ENCODE peak calls at places on chromosomes 12 and 14, in five cellular contexts. L is suprapubic skin, E is body of pancreas, Y is fibroblast of lung, F is astrocyte of the spinal cord. P is an unnamed sample.
A peak's percentile ranks its signal among the peaks of the same experiment; 100 is the strongest.

GRCh38 chr12:127455347-127456265 is 811.4 kb upstream of the TMEM132C start:
- DNase-seq in L (no peak), E (no peak), Y (no peak), F (no peak), P (peak; percentile 37)

GRCh38 chr14:75832621-75833297 is 149.0 kb downstream of the TGFB3 start:
- DNase-seq in L (no peak), E (peak; percentile 41), Y (peak; percentile 57), F (peak; percentile 88), P (peak; percentile 83)

GRCh38 chr12:3743803-3744202 is 9.1 kb downstream of the CRACR2A start:
- DNase-seq in L (no peak), E (no peak), Y (no peak), F (peak; percentile 38), P (peak; percentile 55)

GRCh38 chr12:109241936-109242335 is 67.1 kb downstream of the FOXN4 start:
- DNase-seq in L (no peak), E (no peak), Y (no peak), F (no peak), P (no peak)

GRCh38 chr14:27006520-27006919 is 408.7 kb upstream of the NOVA1 start:
- DNase-seq in L (no peak), E (no peak), Y (no peak), F (no peak), P (no peak)

GRCh38 chr12:550473-551260 is 90.9 kb downstream of the B4GALNT3 start:
- DNase-seq in L (no peak), E (no peak), Y (no peak), F (no peak), P (no peak)

GRCh38 chr14:32507029-32507984 is 178.2 kb downstream of the AKAP6 start:
- DNase-seq in L (no peak), E (no peak), Y (peak; percentile 96), F (peak; percentile 89), P (peak; percentile 90)

GRCh38 chr14:22748691-22749090 is 17.8 kb upstream of the OXA1L start:
- DNase-seq in L (no peak), E (no peak), Y (no peak), F (no peak), P (no peak)

GRCh38 chr12:17035372-17035771 is 429.4 kb upstream of the LMO3 start:
- DNase-seq in L (no peak), E (no peak), Y (no peak), F (no peak), P (no peak)

GRCh38 chr14:34128665-34129064 is 177.8 kb upstream of the EGLN3 start:
- DNase-seq in L (no peak), E (no peak), Y (no peak), F (no peak), P (no peak)

GRCh38 chr12:38872181-38872580 is 33.2 kb downstream of the CPNE8 start:
- DNase-seq in L (no peak), E (no peak), Y (no peak), F (no peak), P (no peak)

GRCh38 chr12:76020731-76021672 is 10.6 kb downstream of the PHLDA1 start:
- DNase-seq in L (no peak), E (no peak), Y (peak; percentile 99), F (peak; percentile 99), P (peak; percentile 97)

GRCh38 chr14:101019974-101020710 is 116.6 kb upstream of the RTL1 start:
- DNase-seq in L (peak; percentile 50), E (no peak), Y (no peak), F (no peak), P (no peak)

GRCh38 chr12:109808876-109809646 is 24.1 kb downstream of the TRPV4 start:
- DNase-seq in L (no peak), E (no peak), Y (no peak), F (no peak), P (no peak)

GRCh38 chr12:93943766-93944165 is 204.6 kb upstream of the PLXNC1 start:
- DNase-seq in L (peak; percentile 61), E (no peak), Y (peak; percentile 32), F (no peak), P (peak; percentile 83)

GRCh38 chr12:8957561-8957960 is 8.1 kb upstream of the M6PR start:
- DNase-seq in L (no peak), E (no peak), Y (no peak), F (no peak), P (no peak)

GRCh38 chr12:116277393-116278258 is at the start of gene MED13L:
- DNase-seq in L (peak; percentile 88), E (peak; percentile 90), Y (peak; percentile 84), F (peak; percentile 89), P (peak; percentile 85)

GRCh38 chr12:22115711-22116110 is 69.7 kb downstream of the CMAS start:
- DNase-seq in L (no peak), E (no peak), Y (no peak), F (no peak), P (no peak)

GRCh38 chr12:106910202-106910601 is 45.5 kb upstream of the TMEM263 start:
- DNase-seq in L (no peak), E (no peak), Y (no peak), F (no peak), P (no peak)

GRCh38 chr14:61812347-61813100 is 50.3 kb downstream of the SNAPC1 start:
- DNase-seq in L (no peak), E (no peak), Y (no peak), F (no peak), P (peak; percentile 24)

GRCh38 chr14:60632777-60633176 is 16.5 kb downstream of the SIX1 start:
- DNase-seq in L (no peak), E (no peak), Y (no peak), F (no peak), P (no peak)

GRCh38 chr12:5222011-5222461 is 178.4 kb downstream of the KCNA5 start:
- DNase-seq in L (no peak), E (no peak), Y (no peak), F (peak; percentile 51), P (no peak)

GRCh38 chr14:100586520-100587247 is 533 bp downstream of the BEGAIN start:
- DNase-seq in L (peak; percentile 48), E (peak; percentile 41), Y (no peak), F (no peak), P (no peak)

GRCh38 chr12:114499338-114499737 is 93.4 kb upstream of the TBX5 start:
- DNase-seq in L (no peak), E (no peak), Y (peak; percentile 28), F (no peak), P (peak; percentile 53)

GRCh38 chr12:98516184-98516873 is 939 bp downstream of the TMPO start:
- DNase-seq in L (peak; percentile 74), E (peak; percentile 77), Y (peak; percentile 87), F (peak; percentile 85), P (peak; percentile 68)

GRCh38 chr12:107131832-107132616 is 38.7 kb upstream of the CRY1 start:
- DNase-seq in L (no peak), E (peak; percentile 11), Y (peak; percentile 70), F (peak; percentile 71), P (peak; percentile 83)

GRCh38 chr14:87944987-87945604 is 47.9 kb downstream of the GALC start:
- DNase-seq in L (no peak), E (no peak), Y (peak; percentile 73), F (peak; percentile 64), P (peak; percentile 73)

GRCh38 chr14:50451854-50452253 is 55.2 kb upstream of the CDKL1 start:
- DNase-seq in L (no peak), E (no peak), Y (peak; percentile 19), F (no peak), P (no peak)

GRCh38 chr14:32509632-32510187 is 180.6 kb downstream of the AKAP6 start:
- DNase-seq in L (peak; percentile 70), E (peak; percentile 44), Y (peak; percentile 95), F (peak; percentile 99), P (peak; percentile 93)

GRCh38 chr12:81757731-81758325 is 1.3 kb downstream of the PPFIA2 start:
- DNase-seq in L (no peak), E (no peak), Y (no peak), F (no peak), P (no peak)
- H3K4me3 ChIP-seq in L (peak overlapping the region; percentile 51), E (no peak overlapping the region), Y (peak overlapping the region; percentile 71), F (peak overlapping the region; percentile 62), P (peak overlapping the region; percentile 42)

GRCh38 chr12:31481415-31481814 is 109.5 kb downstream of the DENND5B start:
- DNase-seq in L (no peak), E (no peak), Y (no peak), F (no peak), P (no peak)
- TF ChIP-seq CTCF in L (no peak), E (no peak), Y (no peak), F (no peak), P (no peak)

GRCh38 chr12:111434049-111434448 is 28.3 kb downstream of the SH2B3 start:
- DNase-seq in L (no peak), E (no peak), Y (peak; percentile 35), F (no peak), P (no peak)
- H3K4me3 ChIP-seq in L (peak overlapping the region; percentile 17), E (no peak overlapping the region), Y (peak overlapping the region; percentile 16), F (no peak overlapping the region), P (peak overlapping the region; percentile 16)

DNA sequence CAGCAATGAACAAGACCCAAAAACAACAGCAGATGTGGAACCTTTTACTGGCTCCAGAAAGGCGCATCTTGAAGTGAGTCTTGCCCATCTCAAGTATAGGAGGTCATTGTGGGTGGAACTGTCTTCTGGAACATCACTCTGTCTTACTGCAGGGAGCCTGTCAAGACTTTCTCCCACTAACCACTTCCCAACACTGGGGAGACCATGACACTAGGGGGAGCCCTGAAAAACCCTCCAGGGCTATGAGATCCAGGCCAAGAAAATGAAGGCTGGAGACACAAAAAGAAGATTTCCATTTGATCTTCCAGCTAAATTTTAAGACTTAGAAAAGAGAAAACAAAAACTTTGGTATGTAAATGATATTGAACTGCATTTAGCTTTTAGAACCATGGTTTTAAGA is 13.5 kb upstream of the ATG14 start:
- DNase-seq in L (no peak), E (no peak), Y (no peak), F (no peak), P (peak; percentile 49)
- TF ChIP-seq CTCF in L (no peak), E (no peak), Y (no peak), F (no peak), P (peak; percentile 26)

GRCh38 chr12:27501956-27502562 is 21.9 kb upstream of the PPFIBP1 start:
- DNase-seq in L (no peak), E (no peak), Y (no peak), F (no peak), P (no peak)
- H3K4me3 ChIP-seq in L (no peak overlapping the region), E (no peak overlapping the region), Y (no peak overlapping the region), F (no peak overlapping the region), P (no peak overlapping the region)

GRCh38 chr12:46382974-46383653 is 10.5 kb upstream of the SLC38A2 start:
- DNase-seq in L (peak; percentile 99), E (peak; percentile 98), Y (peak; percentile 97), F (peak; percentile 99), P (peak; percentile 99)
- TF ChIP-seq CTCF in L (no peak), E (peak; percentile 13), Y (no peak), F (no peak), P (no peak)

GRCh38 chr12:27351476-27351875 is 18.8 kb downstream of the BMAL2 start:
- DNase-seq in L (no peak), E (no peak), Y (no peak), F (no peak), P (no peak)
- H3K4me3 ChIP-seq in L (no peak overlapping the region), E (no peak overlapping the region), Y (no peak overlapping the region), F (no peak overlapping the region), P (no peak overlapping the region)

GRCh38 chr14:104776961-104777807 is 18.4 kb downstream of the AKT1 start:
- DNase-seq in L (no peak), E (no peak), Y (no peak), F (no peak), P (no peak)
- TF ChIP-seq CTCF in L (no peak), E (no peak), Y (no peak), F (no peak), P (no peak)